ENCODE peak calls at places on chromosomes 1 and 21, in eight cellular contexts. O is NCI-H1105 treated with DMSO at 0.1 percent for 48 hours; G is hepatic stellate cell; S is NCI-H774; D is stimulated activated CD8-positive, alpha-beta memory T cell treated with anti-CD3 and anti-CD28 coated beads, Interleukin-7, amount 100 ng/mL, for 24 hours; L is cerebellum; F is right lobe of liver; U is upper lobe of right lung. B is an unnamed sample.

GRCh38 chr1:27571439-27572018 is 32.4 kb downstream of the AHDC1 start:
- DNase-seq in O (no peak), D (no peak), U (no peak), S (no peak), F (no peak), L (peak; percentile 61), G (no peak), B (no peak)

GRCh38 chr1:233015965-233016364 is 65.6 kb downstream of the NTPCR start:
- DNase-seq in U (no peak), O (no peak), S (no peak), L (no peak), D (no peak), G (no peak), F (no peak), B (no peak)

GRCh38 chr1:117793396-117793795 is 136.0 kb downstream of the GDAP2 start:
- DNase-seq in S (no peak), D (no peak), L (peak; percentile 74), O (no peak), F (no peak), U (no peak), G (no peak), B (no peak)

GRCh38 chr1:76176020-76176419 is 101.5 kb downstream of the ST6GALNAC3 start:
- DNase-seq in D (no peak), U (no peak), O (no peak), G (no peak), L (no peak), F (no peak), S (no peak), B (no peak)

GRCh38 chr21:36909423-36909822 is 57.0 kb downstream of the HLCS start:
- DNase-seq in S (no peak), L (no peak), D (no peak), G (no peak), U (no peak), F (no peak), O (no peak), B (no peak)

GRCh38 chr21:42614811-42615342 is 38.5 kb upstream of the PDE9A start:
- DNase-seq in G (no peak), O (no peak), D (peak; percentile 20), S (no peak), F (peak; percentile 76), L (no peak), U (peak; percentile 81), B (peak; percentile 11)

GRCh38 chr1:52127181-52128175 is 14.4 kb upstream of the ZFYVE9 start:
- DNase-seq in D (no peak), O (peak; percentile 81), U (no peak), G (peak; percentile 45), S (peak; percentile 18), F (no peak), L (peak; percentile 66), B (peak; percentile 4)

GRCh38 chr21:46295996-46296752 is 10.0 kb downstream of the YBEY start:
- DNase-seq in U (peak; percentile 91), G (peak; percentile 16), D (peak; percentile 21), S (peak; percentile 1), F (peak; percentile 76), L (no peak), O (no peak), B (no peak)

GRCh38 chr21:29504751-29505321 is 206.1 kb downstream of the BACH1 start:
- DNase-seq in U (no peak), D (no peak), G (peak; percentile 11), O (no peak), L (no peak), F (no peak), S (no peak), B (no peak)

GRCh38 chr1:16340673-16341072 is 11.6 kb downstream of the FBXO42 start:
- DNase-seq in F (no peak), O (no peak), U (no peak), G (no peak), D (no peak), L (no peak), S (no peak), B (no peak)

GRCh38 chr1:108080448-108080847 is 115.5 kb upstream of the VAV3 start:
- DNase-seq in F (no peak), O (no peak), G (no peak), D (peak; percentile 14), S (no peak), L (no peak), U (no peak), B (no peak)

GRCh38 chr21:44681861-44682579 is at the start of gene KRTAP12-1:
- DNase-seq in F (no peak), S (peak; percentile 4), L (no peak), G (no peak), U (no peak), D (no peak), O (peak; percentile 98), B (no peak)

GRCh38 chr1:174982971-174983689 is 16.6 kb upstream of the CACYBP start:
- DNase-seq in F (no peak), U (no peak), S (no peak), L (peak; percentile 50), D (no peak), O (peak; percentile 51), G (peak; percentile 17), B (no peak)

B was measured in SW 1271.